ENCODE peak calls at places on chromosomes 12 and 14, in seven cellular contexts. O is astrocyte of the spinal cord, B is GM06990, R is fibroblast of lung, Y is mammary epithelial cell, X is dorsolateral prefrontal cortex, A is heart right ventricle. S is an unnamed sample.

GRCh38 chr14:101004954-101005353 is 101.4 kb upstream of the RTL1 start:
- DNase-seq in O (peak; percentile 71), B (no peak), R (peak; percentile 79), Y (no peak), X (no peak), A (no peak), S (peak; percentile 66)

GRCh38 chr14:77113644-77114043 is 15.6 kb downstream of the CIPC start:
- DNase-seq in O (no peak), B (no peak), R (no peak), Y (no peak), X (no peak), A (peak; percentile 61), S (no peak)

GRCh38 chr12:72586456-72586855 is 314.3 kb downstream of the TRHDE start:
- DNase-seq in O (no peak), B (no peak), R (no peak), Y (no peak), X (no peak), A (no peak), S (no peak)

GRCh38 chr12:92608418-92609091 is 94.2 kb upstream of the PLEKHG7 start:
- DNase-seq in O (peak; percentile 56), B (no peak), R (peak; percentile 50), Y (peak; percentile 67), X (peak; percentile 19), A (no peak), S (peak; percentile 75)

GRCh38 chr14:99535448-99535847 is 54.2 kb downstream of the CCNK start:
- DNase-seq in O (no peak), B (no peak), R (peak; percentile 32), Y (no peak), X (no peak), A (no peak), S (no peak)

GRCh38 chr12:102847131-102847530 is 69.9 kb downstream of the PAH start:
- DNase-seq in O (no peak), B (no peak), R (no peak), Y (no peak), X (no peak), A (no peak), S (no peak)

GRCh38 chr14:59282366-59282765 is 93.9 kb downstream of the DAAM1 start:
- DNase-seq in O (no peak), B (no peak), R (peak; percentile 59), Y (peak; percentile 81), X (no peak), A (no peak), S (peak; percentile 84)

GRCh38 chr12:5081016-5081415 is 37.3 kb downstream of the KCNA5 start:
- DNase-seq in O (no peak), B (no peak), R (no peak), Y (no peak), X (peak; percentile 87), A (peak; percentile 30), S (no peak)

GRCh38 chr14:39467889-39468524 is 35.8 kb upstream of the FBXO33 start:
- DNase-seq in O (peak; percentile 43), B (peak; percentile 24), R (peak; percentile 36), Y (peak; percentile 26), X (no peak), A (no peak), S (peak; percentile 59)

GRCh38 chr14:90758959-90759358 is 57.3 kb downstream of the TTC7B start:
- DNase-seq in O (no peak), B (no peak), R (no peak), Y (no peak), X (peak; percentile 51), A (peak; percentile 61), S (peak; percentile 67)

GRCh38 chr12:116002890-116003536 is 274.5 kb downstream of the MED13L start:
- DNase-seq in O (no peak), B (no peak), R (no peak), Y (no peak), X (no peak), A (no peak), S (peak; percentile 56)

GRCh38 chr14:49880267-49881064 is 12.4 kb upstream of the ARF6 start:
- DNase-seq in O (peak; percentile 30), B (no peak), R (peak; percentile 24), Y (peak; percentile 46), X (no peak), A (no peak), S (peak; percentile 52)

GRCh38 chr14:104509673-104510072 is 69.9 kb upstream of the C14orf180 start:
- DNase-seq in O (no peak), B (no peak), R (no peak), Y (no peak), X (no peak), A (no peak), S (no peak)
- TF ChIP-seq CTCF in O (no peak), B (no peak), R (no peak), Y (no peak), X (no peak), A (no peak), S (no peak)

GRCh38 chr12:112124918-112125249 is 476 bp upstream of the TRAFD1 start:
- DNase-seq in O (no peak), B (no peak), R (no peak), Y (no peak), X (no peak), A (no peak), S (no peak)
- H3K4me3 ChIP-seq in O (no peak overlapping the region), B (no peak overlapping the region), R (peak overlapping the region; percentile 37), Y (peak overlapping the region; percentile 88), X (peak overlapping the region; percentile 98), A (peak overlapping the region; percentile 95), S (no peak overlapping the region)

GRCh38 chr14:35044939-35045797 is 904 bp upstream of the FAM177A1 start:
- DNase-seq in O (no peak), B (no peak), R (peak; percentile 64), Y (no peak), X (no peak), A (no peak), S (peak; percentile 55)

GRCh38 chr14:35046751-35047536 is 872 bp downstream of the FAM177A1 start:
- DNase-seq in O (peak; percentile 15), B (no peak), R (peak; percentile 35), Y (no peak), X (peak; percentile 42), A (no peak), S (peak; percentile 40)

GRCh38 chr14:35045798-35046047 is 349 bp upstream of the FAM177A1 start:
- DNase-seq in O (no peak), B (no peak), R (no peak), Y (no peak), X (no peak), A (no peak), S (no peak)

GRCh38 chr14:35047961-35048513 is 2.0 kb downstream of the FAM177A1 start:
- DNase-seq in O (no peak), B (no peak), R (no peak), Y (no peak), X (no peak), A (no peak), S (no peak)

DNA sequence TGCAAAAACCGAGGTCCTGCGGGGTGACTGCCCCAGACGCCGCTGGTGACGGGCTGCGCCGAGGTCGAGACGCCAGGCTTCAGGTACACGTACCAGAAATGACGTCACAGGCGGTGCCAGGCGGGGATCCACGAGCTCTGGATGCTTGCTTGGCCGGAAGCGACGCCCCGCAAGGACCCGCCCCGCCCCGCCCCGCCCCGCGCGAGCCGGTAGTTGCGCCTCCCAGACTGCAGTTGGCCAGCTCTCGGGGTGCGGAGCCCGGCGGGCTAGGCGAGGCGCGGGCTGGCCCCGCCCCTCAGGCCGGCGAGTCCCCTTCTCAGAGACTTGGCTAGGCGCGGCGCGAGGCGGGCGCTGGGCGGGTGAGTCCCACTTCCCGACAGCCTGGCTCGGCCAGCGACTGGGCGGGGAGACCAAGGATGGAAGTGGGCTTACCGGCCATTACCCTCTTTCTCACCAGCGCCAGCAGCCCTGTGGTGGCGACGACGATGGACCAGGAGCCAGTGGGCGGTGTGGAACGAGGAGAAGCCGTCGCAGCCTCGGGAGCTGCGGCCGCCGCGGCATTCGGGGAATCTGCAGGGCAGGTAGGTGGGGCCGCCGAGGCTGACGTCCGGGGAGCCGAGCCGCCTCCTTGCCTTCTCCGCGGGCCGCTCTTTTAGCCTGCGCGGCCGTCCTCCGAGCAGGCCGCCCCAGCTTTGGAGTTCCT is at the start of gene FAM177A1:
- DNase-seq in O (peak; percentile 99), B (peak; percentile 98), R (peak; percentile 97), Y (peak; percentile 98), X (peak; percentile 98), A (peak; percentile 99), S (peak; percentile 87)
- TF ChIP-seq CTCF in O (no peak), B (no peak), R (no peak), Y (no peak), X (no peak), A (no peak), S (no peak)

DNA sequence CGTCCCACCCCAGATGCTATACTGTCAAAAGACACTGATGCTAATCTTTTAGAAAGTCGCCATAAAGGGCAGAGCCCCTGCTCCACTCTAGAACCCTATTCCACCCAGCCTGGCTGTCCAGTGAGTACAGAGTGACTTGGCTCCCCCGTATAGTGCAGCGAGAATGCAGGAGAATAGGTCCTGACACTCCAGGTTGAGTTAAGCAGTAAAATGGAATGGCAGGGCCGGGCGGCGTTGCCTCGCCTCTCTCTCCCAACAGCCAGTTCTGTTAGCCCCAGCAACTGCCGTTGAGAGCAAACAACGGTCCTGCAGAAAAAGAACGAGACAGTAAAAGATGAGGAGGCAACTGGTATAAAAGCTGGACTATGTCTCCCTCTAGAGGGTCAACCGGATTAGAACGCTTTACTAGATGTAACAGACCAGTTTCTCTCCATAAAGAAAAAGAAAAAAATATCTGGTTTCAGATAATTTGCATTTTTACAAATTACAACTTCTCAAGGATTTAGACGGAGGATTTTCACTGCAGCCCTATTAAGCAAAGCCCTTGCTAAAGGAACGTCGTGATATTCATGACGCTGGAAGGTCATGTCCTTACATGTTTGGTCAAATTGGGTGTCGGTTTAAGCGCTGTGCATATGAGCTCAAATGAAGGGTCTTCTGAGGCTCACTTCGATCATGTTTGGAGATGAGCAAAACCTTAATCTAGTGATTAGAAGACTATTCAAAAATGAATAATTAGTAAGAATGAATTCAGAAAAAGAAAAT is 67.5 kb upstream of the USP15 start:
- DNase-seq in O (peak; percentile 85), B (peak; percentile 46), R (peak; percentile 74), Y (peak; percentile 75), X (peak; percentile 24), A (no peak), S (peak; percentile 84)
- H3K4me3 ChIP-seq in O (peak overlapping the region; percentile 17), B (peak overlapping the region; percentile 25), R (peak overlapping the region; percentile 58), Y (peak overlapping the region; percentile 52), X (peak overlapping the region; percentile 72), A (peak overlapping the region; percentile 42), S (peak overlapping the region; percentile 27)

GRCh38 chr12:54216580-54217308 is 28.0 kb upstream of the SMUG1 start:
- DNase-seq in O (peak; percentile 79), B (peak; percentile 85), R (peak; percentile 69), Y (peak; percentile 78), X (peak; percentile 75), A (peak; percentile 71), S (peak; percentile 80)
- TF ChIP-seq CTCF in O (peak; percentile 79), B (peak; percentile 74), R (peak; percentile 77), Y (peak; percentile 39), X (peak; percentile 81), A (peak; percentile 81), S (peak; percentile 72)

GRCh38 chr14:105473033-105473676 is 1.5 kb upstream of the CRIP2 start:
- DNase-seq in O (no peak), B (no peak), R (no peak), Y (no peak), X (no peak), A (peak; percentile 57), S (no peak)
- H3K4me3 ChIP-seq in O (no peak overlapping the region), B (no peak overlapping the region), R (no peak overlapping the region), Y (no peak overlapping the region), X (peak overlapping the region; percentile 58), A (peak overlapping the region; percentile 64), S (no peak overlapping the region)

DNA sequence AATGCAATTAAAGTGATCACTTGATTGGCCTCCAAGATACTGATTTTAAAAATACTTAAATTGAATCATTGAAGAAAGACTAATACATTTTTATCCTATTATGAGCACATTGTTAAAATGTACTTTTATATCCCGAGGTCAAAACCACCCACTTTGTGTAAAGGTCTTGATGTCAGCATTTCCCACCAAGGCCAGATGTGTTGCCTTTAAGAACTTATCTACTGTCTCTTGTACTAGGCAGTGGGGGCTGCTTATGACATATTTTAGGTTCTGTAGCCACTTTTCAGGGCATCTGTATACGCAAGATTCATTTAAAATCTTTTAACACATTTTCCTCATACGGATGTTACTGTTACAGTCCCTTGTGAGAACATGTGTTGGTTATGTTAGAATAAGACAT is 456.3 kb downstream of the ADAMTS20 start:
- DNase-seq in O (no peak), B (no peak), R (no peak), Y (no peak), X (no peak), A (no peak), S (no peak)
- TF ChIP-seq CTCF in O (no peak), B (no peak), R (no peak), Y (no peak), X (no peak), A (no peak), S (no peak)

S was measured in fibroblast of mammary gland.